ENCODE peak calls at places on chromosomes 4 and X, in seven cellular contexts. S is uterus, Y is HT1080, K is ascending aorta, V is left ventricle myocardium superior, G is AML-193, M is Kasumi-1. D is an unnamed sample.

GRCh38 chr4:158166701-158167100 is 6.1 kb downstream of the GASK1B start:
- DNase-seq in V (no peak), M (no peak), Y (no peak), K (no peak), S (no peak), G (no peak), D (no peak)

GRCh38 chrX:26783512-26784225 is 567.7 kb downstream of the MAGEB5 start:
- DNase-seq in Y (peak), S (no peak), V (no peak), K (no peak), G (peak), M (peak), D (no peak)

GRCh38 chr4:28518781-28519180 is 1658.1 kb downstream of the STIM2 start:
- DNase-seq in G (no peak), Y (peak), K (no peak), M (no peak), S (no peak), V (no peak), D (no peak)

GRCh38 chr4:306551-306961 is 1.3 kb upstream of the ZNF732 start:
- DNase-seq in M (no peak), K (no peak), G (peak), V (no peak), Y (no peak), S (no peak), D (no peak)

GRCh38 chrX:118499295-118499694 is 3.7 kb downstream of the DOCK11 start:
- DNase-seq in V (no peak), S (no peak), M (no peak), K (no peak), G (no peak), Y (no peak), D (no peak)

GRCh38 chr4:147039991-147040575 is 94.4 kb upstream of the TTC29 start:
- DNase-seq in K (no peak), Y (no peak), G (no peak), M (no peak), V (no peak), S (no peak), D (no peak)

GRCh38 chrX:49192722-49193328 is 6.7 kb upstream of the PRICKLE3 start:
- DNase-seq in K (no peak), S (no peak), Y (no peak), M (peak), G (peak), V (no peak), D (no peak)

GRCh38 chrX:138411048-138411447 is 300.5 kb downstream of the FGF13 start:
- DNase-seq in V (no peak), G (no peak), Y (peak), K (no peak), M (peak), S (no peak), D (no peak)

GRCh38 chrX:17496407-17496806 is 121.4 kb downstream of the NHS start:
- DNase-seq in Y (no peak), V (no peak), M (no peak), S (no peak), G (no peak), K (no peak), D (no peak)

GRCh38 chr4:128386761-128387599 is 99.4 kb upstream of the PGRMC2 start:
- DNase-seq in G (no peak), S (peak), M (no peak), Y (peak), K (peak), V (peak), D (peak)

GRCh38 chrX:118948270-118948669 is 26.1 kb upstream of the LONRF3 start:
- DNase-seq in M (no peak), S (no peak), Y (no peak), K (no peak), G (no peak), V (no peak), D (no peak)

GRCh38 chr4:14025891-14026290 is 398.4 kb upstream of the BOD1L1 start:
- DNase-seq in M (no peak), S (no peak), K (no peak), Y (no peak), G (no peak), V (no peak), D (no peak)

GRCh38 chrX:38278682-38279081 is 48.6 kb downstream of the RPGR start:
- DNase-seq in G (no peak), M (no peak), Y (no peak), V (no peak), S (no peak), K (no peak), D (no peak)

GRCh38 chr4:51932261-51932660 is 87.9 kb downstream of the LRRC66 start:
- DNase-seq in S (no peak), V (no peak), G (no peak), K (no peak), Y (peak), M (no peak), D (no peak)

GRCh38 chr4:8871417-8872401 is at the start of gene HMX1:
- DNase-seq in M (no peak), S (no peak), Y (no peak), V (peak), G (no peak), K (no peak), D (peak)

GRCh38 chr4:4837316-4837715 is 22.1 kb upstream of the MSX1 start:
- DNase-seq in Y (peak), K (no peak), V (no peak), M (no peak), S (no peak), G (no peak), D (no peak)

GRCh38 chrX:134752558-134752957 is 94.3 kb upstream of the PLAC1 start:
- DNase-seq in K (no peak), V (no peak), S (no peak), G (no peak), Y (no peak), M (no peak), D (no peak)

GRCh38 chrX:38803609-38804480 is 2.6 kb downstream of the MID1IP1 start:
- DNase-seq in K (peak), V (peak), G (peak), M (peak), S (peak), Y (no peak), D (peak)

GRCh38 chrX:102659790-102660757 is 8.8 kb downstream of the GPRASP1 start:
- DNase-seq in G (no peak), S (peak), Y (peak), K (peak), M (peak), V (peak), D (peak)

GRCh38 chr4:55321707-55322264 is 24.3 kb upstream of the SRD5A3 start:
- DNase-seq in M (peak), V (peak), Y (peak), K (no peak), G (peak), S (peak), D (peak)

GRCh38 chr4:66294626-66295025 is 624.3 kb upstream of the EPHA5 start:
- DNase-seq in M (no peak), Y (peak), K (no peak), G (no peak), V (no peak), S (no peak), D (no peak)

GRCh38 chr4:139887962-139888735 is 222.5 kb downstream of the MGST2 start:
- DNase-seq in S (no peak), Y (peak), K (no peak), G (no peak), V (no peak), M (no peak), D (no peak)

GRCh38 chr4:190121759-190122158 is 51.8 kb upstream of the DUX4 start:
- DNase-seq in G (no peak), Y (no peak), M (no peak), S (no peak), V (no peak), K (no peak), D (no peak)

GRCh38 chrX:118495958-118496762 is 545 bp downstream of the DOCK11 start:
- DNase-seq in V (peak), K (peak), Y (peak), G (peak), M (peak), S (peak), D (peak)

GRCh38 chrX:19064175-19064574 is 58.1 kb downstream of the ADGRG2 start:
- DNase-seq in M (no peak), G (no peak), V (no peak), S (no peak), K (no peak), Y (peak), D (no peak)

GRCh38 chr4:77104405-77105292 is 28.9 kb upstream of the CCNI start:
- DNase-seq in K (peak), S (peak), V (peak), G (no peak), M (peak), Y (no peak), D (no peak)

GRCh38 chr4:134862116-134862515 is 660.5 kb upstream of the PABPC4L start:
- DNase-seq in G (no peak), K (no peak), Y (peak), V (no peak), S (no peak), M (no peak), D (no peak)

GRCh38 chr4:157739237-157739636 is 433.6 kb downstream of the GASK1B start:
- DNase-seq in S (no peak), K (no peak), M (peak), Y (peak), G (no peak), V (no peak), D (no peak)